ENCODE peak calls at places on chromosomes 7 and 10, in seven cellular contexts. E is activated T-helper 9 cell treated with anti-CD3 and anti-CD28 coated beads, Interleukin-2, amount 50 U/mL, for 16 hours; L is lung; A is iPS DF 19.7; Y is nephron progenitor cell; U is brain microvascular endothelial cell; C is substantia nigra. X is an unnamed sample.

GRCh38 chr7:651032-651728 is 75.3 kb upstream of the DNAAF5 start:
- DNase-seq in E (peak; percentile 17), L (no peak), A (no peak), Y (no peak), U (no peak), C (no peak), X (no peak)

GRCh38 chr7:130942211-130942964 is 208.4 kb upstream of the KLF14 start:
- DNase-seq in E (no peak), L (no peak), A (no peak), Y (no peak), U (no peak), C (no peak), X (no peak)

GRCh38 chr10:82759050-82759449 is 884.1 kb downstream of the NRG3 start:
- DNase-seq in E (no peak), L (no peak), A (no peak), Y (no peak), U (no peak), C (no peak), X (no peak)

GRCh38 chr10:96496281-96496925 is 17.3 kb downstream of the TLL2 start:
- DNase-seq in E (no peak), L (no peak), A (no peak), Y (peak; percentile 65), U (no peak), C (no peak), X (no peak)

GRCh38 chr7:143323650-143324049 is 7.7 kb downstream of the CLCN1 start:
- DNase-seq in E (no peak), L (no peak), A (no peak), Y (peak; percentile 15), U (no peak), C (no peak), X (no peak)

GRCh38 chr7:155591055-155591750 is 44.8 kb upstream of the CNPY1 start:
- DNase-seq in E (no peak), L (no peak), A (no peak), Y (no peak), U (no peak), C (no peak), X (no peak)

GRCh38 chr10:71761541-71762113 is 11.7 kb downstream of the VSIR start:
- DNase-seq in E (no peak), L (no peak), A (no peak), Y (no peak), U (no peak), C (no peak), X (no peak)

GRCh38 chr7:142077762-142078161 is 33.8 kb upstream of the MGAM2 start:
- DNase-seq in E (no peak), L (no peak), A (no peak), Y (no peak), U (no peak), C (no peak), X (no peak)

GRCh38 chr10:22607261-22607660 is 107.1 kb downstream of the PIP4K2A start:
- DNase-seq in E (no peak), L (no peak), A (no peak), Y (no peak), U (no peak), C (no peak), X (no peak)

GRCh38 chr10:128186959-128187787 is 61.0 kb upstream of the MKI67 start:
- DNase-seq in E (peak; percentile 10), L (no peak), A (no peak), Y (no peak), U (no peak), C (no peak), X (no peak)

GRCh38 chr10:106577266-106577665 is 587.2 kb downstream of the SORCS1 start:
- DNase-seq in E (no peak), L (no peak), A (peak; percentile 25), Y (no peak), U (peak; percentile 31), C (no peak), X (peak; percentile 51)

GRCh38 chr7:87600130-87601124 is at the start of gene ABCB1:
- DNase-seq in E (peak; percentile 38), L (peak; percentile 29), A (peak; percentile 35), Y (peak; percentile 63), U (no peak), C (no peak), X (peak; percentile 46)